ENCODE peak calls at places on chromosome X, in seven cellular contexts. One of them, this sample, is unnamed.

GRCh38 chrX:154751121-154751668 is 318 bp upstream of the GAB3 start:
- DNase-seq in stomach: no peak
- DNase-seq in breast epithelium: no peak
- DNase-seq in HCT116: no peak
- DNase-seq in CD4-positive, alpha-beta T cell: no peak
- DNase-seq in astrocyte: no peak
- DNase-seq in cardiac muscle cell: peak
- DNase-seq in this sample: no peak

GRCh38 chrX:39450578-39450977 is 647.2 kb downstream of the BCOR start:
- DNase-seq in stomach: no peak
- DNase-seq in breast epithelium: no peak
- DNase-seq in HCT116: no peak
- DNase-seq in CD4-positive, alpha-beta T cell: no peak
- DNase-seq in astrocyte: no peak
- DNase-seq in cardiac muscle cell: peak
- DNase-seq in this sample: no peak

GRCh38 chrX:15619053-15619772 is 18.5 kb upstream of the ACE2 start:
- DNase-seq in stomach: no peak
- DNase-seq in breast epithelium: no peak
- DNase-seq in HCT116: peak
- DNase-seq in CD4-positive, alpha-beta T cell: no peak
- DNase-seq in astrocyte: peak
- DNase-seq in cardiac muscle cell: no peak
- DNase-seq in this sample: no peak

GRCh38 chrX:46791927-46792825 is 33.3 kb upstream of the SLC9A7 start:
- DNase-seq in stomach: peak
- DNase-seq in breast epithelium: no peak
- DNase-seq in HCT116: peak
- DNase-seq in CD4-positive, alpha-beta T cell: no peak
- DNase-seq in astrocyte: peak
- DNase-seq in cardiac muscle cell: no peak
- DNase-seq in this sample: no peak

GRCh38 chrX:74449322-74449936 is 28.1 kb downstream of the SLC16A2 start:
- DNase-seq in stomach: peak
- DNase-seq in breast epithelium: peak
- DNase-seq in HCT116: peak
- DNase-seq in CD4-positive, alpha-beta T cell: peak
- DNase-seq in astrocyte: no peak
- DNase-seq in cardiac muscle cell: no peak
- DNase-seq in this sample: no peak

GRCh38 chrX:43682726-43683125 is 26.6 kb downstream of the MAOA start:
- DNase-seq in stomach: no peak
- DNase-seq in breast epithelium: no peak
- DNase-seq in HCT116: no peak
- DNase-seq in CD4-positive, alpha-beta T cell: no peak
- DNase-seq in astrocyte: no peak
- DNase-seq in cardiac muscle cell: no peak
- DNase-seq in this sample: no peak

GRCh38 chrX:34343001-34343400 is 210.9 kb upstream of the FAM47A start:
- DNase-seq in stomach: no peak
- DNase-seq in breast epithelium: no peak
- DNase-seq in HCT116: no peak
- DNase-seq in CD4-positive, alpha-beta T cell: no peak
- DNase-seq in astrocyte: no peak
- DNase-seq in cardiac muscle cell: no peak
- DNase-seq in this sample: no peak

GRCh38 chrX:153179131-153179530 is at the start of gene MAGEA1:
- DNase-seq in stomach: no peak
- DNase-seq in breast epithelium: no peak
- DNase-seq in HCT116: no peak
- DNase-seq in CD4-positive, alpha-beta T cell: no peak
- DNase-seq in astrocyte: no peak
- DNase-seq in cardiac muscle cell: no peak
- DNase-seq in this sample: no peak

GRCh38 chrX:54530358-54530900 is 410 bp downstream of the GNL3L start:
- DNase-seq in stomach: no peak
- DNase-seq in breast epithelium: no peak
- DNase-seq in HCT116: no peak
- DNase-seq in CD4-positive, alpha-beta T cell: no peak
- DNase-seq in astrocyte: no peak
- DNase-seq in cardiac muscle cell: no peak
- DNase-seq in this sample: no peak

GRCh38 chrX:72714471-72714916 is 388 bp upstream of the PHKA1 start:
- DNase-seq in stomach: peak
- DNase-seq in breast epithelium: peak
- DNase-seq in HCT116: peak
- DNase-seq in CD4-positive, alpha-beta T cell: no peak
- DNase-seq in astrocyte: peak
- DNase-seq in cardiac muscle cell: peak
- DNase-seq in this sample: no peak

GRCh38 chrX:118552501-118552900 is 56.9 kb downstream of the DOCK11 start:
- DNase-seq in stomach: no peak
- DNase-seq in breast epithelium: no peak
- DNase-seq in HCT116: peak
- DNase-seq in CD4-positive, alpha-beta T cell: no peak
- DNase-seq in astrocyte: peak
- DNase-seq in cardiac muscle cell: no peak
- DNase-seq in this sample: no peak

GRCh38 chrX:21487832-21488231 is 113.6 kb downstream of the CNKSR2 start:
- DNase-seq in stomach: no peak
- DNase-seq in breast epithelium: no peak
- DNase-seq in HCT116: no peak
- DNase-seq in CD4-positive, alpha-beta T cell: no peak
- DNase-seq in astrocyte: peak
- DNase-seq in cardiac muscle cell: peak
- DNase-seq in this sample: no peak

GRCh38 chrX:24646745-24647182 is 383 bp downstream of the PCYT1B start:
- DNase-seq in stomach: no peak
- DNase-seq in breast epithelium: no peak
- DNase-seq in HCT116: no peak
- DNase-seq in CD4-positive, alpha-beta T cell: no peak
- DNase-seq in astrocyte: no peak
- DNase-seq in cardiac muscle cell: peak
- DNase-seq in this sample: no peak

GRCh38 chrX:14913241-14913640 is 40.0 kb downstream of the MOSPD2 start:
- DNase-seq in stomach: no peak
- DNase-seq in breast epithelium: no peak
- DNase-seq in HCT116: no peak
- DNase-seq in CD4-positive, alpha-beta T cell: no peak
- DNase-seq in astrocyte: peak
- DNase-seq in cardiac muscle cell: no peak
- DNase-seq in this sample: no peak

GRCh38 chrX:12480956-12481355 is 310.3 kb upstream of the PRPS2 start:
- DNase-seq in stomach: no peak
- DNase-seq in breast epithelium: no peak
- DNase-seq in HCT116: no peak
- DNase-seq in CD4-positive, alpha-beta T cell: no peak
- DNase-seq in astrocyte: no peak
- DNase-seq in cardiac muscle cell: no peak
- DNase-seq in this sample: no peak

GRCh38 chrX:15241258-15241657 is 28.6 kb downstream of the ASB9 start:
- DNase-seq in stomach: no peak
- DNase-seq in breast epithelium: no peak
- DNase-seq in HCT116: no peak
- DNase-seq in CD4-positive, alpha-beta T cell: no peak
- DNase-seq in astrocyte: no peak
- DNase-seq in cardiac muscle cell: no peak
- DNase-seq in this sample: no peak

GRCh38 chrX:109155161-109155560 is 326.7 kb downstream of the GUCY2F start:
- DNase-seq in stomach: no peak
- DNase-seq in breast epithelium: no peak
- DNase-seq in HCT116: no peak
- DNase-seq in CD4-positive, alpha-beta T cell: no peak
- DNase-seq in astrocyte: no peak
- DNase-seq in cardiac muscle cell: no peak
- DNase-seq in this sample: no peak

GRCh38 chrX:31847773-31848172 is 775.9 kb upstream of the FTHL17 start:
- DNase-seq in stomach: no peak
- DNase-seq in breast epithelium: no peak
- DNase-seq in HCT116: no peak
- DNase-seq in CD4-positive, alpha-beta T cell: no peak
- DNase-seq in astrocyte: no peak
- DNase-seq in cardiac muscle cell: no peak
- DNase-seq in this sample: no peak

GRCh38 chrX:107673933-107674479 is 45.7 kb downstream of the PRPS1 start:
- DNase-seq in stomach: peak
- DNase-seq in breast epithelium: peak
- DNase-seq in HCT116: no peak
- DNase-seq in CD4-positive, alpha-beta T cell: peak
- DNase-seq in astrocyte: peak
- DNase-seq in cardiac muscle cell: no peak
- DNase-seq in this sample: peak

GRCh38 chrX:30212172-30212571 is 3.2 kb upstream of the MAGEB2 start:
- DNase-seq in stomach: no peak
- DNase-seq in breast epithelium: no peak
- DNase-seq in HCT116: no peak
- DNase-seq in CD4-positive, alpha-beta T cell: no peak
- DNase-seq in astrocyte: no peak
- DNase-seq in cardiac muscle cell: no peak
- DNase-seq in this sample: no peak
- TF ChIP-seq CTCF in stomach: no peak
- TF ChIP-seq CTCF in breast epithelium: no peak
- TF ChIP-seq CTCF in HCT116: peak
- TF ChIP-seq CTCF in CD4-positive, alpha-beta T cell: no peak
- TF ChIP-seq CTCF in astrocyte: no peak
- TF ChIP-seq CTCF in cardiac muscle cell: no peak
- TF ChIP-seq CTCF in this sample: no peak

GRCh38 chrX:2782778-2783177 is 30.9 kb downstream of the XG start:
- DNase-seq in stomach: no peak
- DNase-seq in breast epithelium: no peak
- DNase-seq in HCT116: no peak
- DNase-seq in CD4-positive, alpha-beta T cell: no peak
- DNase-seq in astrocyte: no peak
- DNase-seq in cardiac muscle cell: no peak
- DNase-seq in this sample: no peak

GRCh38 chrX:2781226-2781571 is 29.4 kb downstream of the XG start:
- DNase-seq in stomach: no peak
- DNase-seq in breast epithelium: no peak
- DNase-seq in HCT116: no peak
- DNase-seq in CD4-positive, alpha-beta T cell: no peak
- DNase-seq in astrocyte: no peak
- DNase-seq in cardiac muscle cell: no peak
- DNase-seq in this sample: no peak

GRCh38 chrX:2782171-2782570 is 30.3 kb downstream of the XG start:
- DNase-seq in stomach: no peak
- DNase-seq in breast epithelium: no peak
- DNase-seq in HCT116: no peak
- DNase-seq in CD4-positive, alpha-beta T cell: no peak
- DNase-seq in astrocyte: no peak
- DNase-seq in cardiac muscle cell: no peak
- DNase-seq in this sample: no peak

GRCh38 chrX:2784026-2784425 is 32.2 kb downstream of the XG start:
- DNase-seq in stomach: no peak
- DNase-seq in breast epithelium: no peak
- DNase-seq in HCT116: no peak
- DNase-seq in CD4-positive, alpha-beta T cell: no peak
- DNase-seq in astrocyte: no peak
- DNase-seq in cardiac muscle cell: no peak
- DNase-seq in this sample: no peak

DNA sequence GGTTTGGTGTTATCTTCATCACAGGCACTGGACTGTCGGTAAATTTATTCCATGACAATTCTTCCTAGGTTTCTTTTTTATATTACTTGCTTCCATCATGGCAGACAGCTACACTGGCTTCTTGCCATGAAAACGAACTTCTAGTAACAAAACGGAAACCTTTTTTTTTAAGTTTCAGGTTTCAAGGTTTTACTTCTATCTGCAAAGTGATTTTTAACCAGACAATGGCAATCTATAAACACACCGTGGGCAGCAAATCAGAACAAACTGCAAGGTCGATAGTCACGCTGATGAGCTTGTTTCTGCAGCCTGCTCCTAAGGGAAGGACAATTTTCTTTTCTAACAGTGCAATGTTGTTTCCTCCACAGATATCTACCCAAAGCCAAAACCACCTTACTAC is 29.9 kb downstream of the XG start:
- DNase-seq in stomach: no peak
- DNase-seq in breast epithelium: no peak
- DNase-seq in HCT116: no peak
- DNase-seq in CD4-positive, alpha-beta T cell: no peak
- DNase-seq in astrocyte: no peak
- DNase-seq in cardiac muscle cell: no peak
- DNase-seq in this sample: no peak
- H3K27ac ChIP-seq in stomach: no peak
- H3K27ac ChIP-seq in breast epithelium: no peak
- H3K27ac ChIP-seq in HCT116: no peak
- H3K27ac ChIP-seq in CD4-positive, alpha-beta T cell: no peak
- H3K27ac ChIP-seq in astrocyte: no peak
- H3K27ac ChIP-seq in cardiac muscle cell: no peak
- H3K27ac ChIP-seq in this sample: no peak

GRCh38 chrX:10984213-10984612 is 126.9 kb upstream of the HCCS start:
- DNase-seq in stomach: no peak
- DNase-seq in breast epithelium: no peak
- DNase-seq in HCT116: no peak
- DNase-seq in CD4-positive, alpha-beta T cell: no peak
- DNase-seq in astrocyte: no peak
- DNase-seq in cardiac muscle cell: no peak
- DNase-seq in this sample: no peak

GRCh38 chrX:10983526-10983925 is 127.6 kb upstream of the HCCS start:
- DNase-seq in stomach: no peak
- DNase-seq in breast epithelium: no peak
- DNase-seq in HCT116: no peak
- DNase-seq in CD4-positive, alpha-beta T cell: no peak
- DNase-seq in astrocyte: no peak
- DNase-seq in cardiac muscle cell: no peak
- DNase-seq in this sample: no peak

GRCh38 chrX:10989386-10989785 is 121.7 kb upstream of the HCCS start:
- DNase-seq in stomach: no peak
- DNase-seq in breast epithelium: no peak
- DNase-seq in HCT116: no peak
- DNase-seq in CD4-positive, alpha-beta T cell: no peak
- DNase-seq in astrocyte: peak
- DNase-seq in cardiac muscle cell: peak
- DNase-seq in this sample: no peak

GRCh38 chrX:10988653-10989052 is 122.5 kb upstream of the HCCS start:
- DNase-seq in stomach: no peak
- DNase-seq in breast epithelium: no peak
- DNase-seq in HCT116: no peak
- DNase-seq in CD4-positive, alpha-beta T cell: no peak
- DNase-seq in astrocyte: no peak
- DNase-seq in cardiac muscle cell: no peak
- DNase-seq in this sample: no peak

DNA sequence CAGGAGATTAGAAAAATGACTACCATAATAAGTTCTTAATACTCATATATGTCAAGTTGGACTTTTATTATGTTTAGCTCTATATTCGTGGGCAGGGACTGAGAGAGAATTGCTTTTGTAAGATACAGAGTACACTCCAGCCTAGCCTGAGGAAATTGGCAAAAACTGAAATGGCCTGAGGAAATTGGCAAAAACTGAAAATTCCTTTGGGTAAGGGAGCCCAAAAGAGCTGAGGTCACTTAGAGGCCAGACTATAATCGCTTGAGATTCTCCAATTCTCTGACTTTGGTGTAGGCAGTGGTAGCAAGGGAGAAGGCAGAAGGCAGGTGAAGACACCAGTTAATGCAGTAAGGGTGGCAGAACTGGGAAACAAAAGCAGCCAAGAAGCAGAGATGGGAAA is 124.5 kb upstream of the HCCS start:
- DNase-seq in stomach: no peak
- DNase-seq in breast epithelium: no peak
- DNase-seq in HCT116: no peak
- DNase-seq in CD4-positive, alpha-beta T cell: no peak
- DNase-seq in astrocyte: peak
- DNase-seq in cardiac muscle cell: no peak
- DNase-seq in this sample: no peak
- TF ChIP-seq CTCF in stomach: no peak
- TF ChIP-seq CTCF in breast epithelium: no peak
- TF ChIP-seq CTCF in HCT116: no peak
- TF ChIP-seq CTCF in CD4-positive, alpha-beta T cell: no peak
- TF ChIP-seq CTCF in astrocyte: no peak
- TF ChIP-seq CTCF in cardiac muscle cell: no peak
- TF ChIP-seq CTCF in this sample: no peak

GRCh38 chrX:989959-990510 is 222.4 kb downstream of the CRLF2 start:
- DNase-seq in stomach: peak
- DNase-seq in breast epithelium: no peak
- DNase-seq in HCT116: peak
- DNase-seq in CD4-positive, alpha-beta T cell: no peak
- DNase-seq in astrocyte: peak
- DNase-seq in cardiac muscle cell: no peak
- DNase-seq in this sample: peak
- H3K27ac ChIP-seq in stomach: no peak
- H3K27ac ChIP-seq in breast epithelium: peak
- H3K27ac ChIP-seq in HCT116: peak
- H3K27ac ChIP-seq in CD4-positive, alpha-beta T cell: peak
- H3K27ac ChIP-seq in astrocyte: no peak
- H3K27ac ChIP-seq in cardiac muscle cell: no peak
- H3K27ac ChIP-seq in this sample: no peak

This sample was measured in esophagus squamous epithelium.